ENCODE peak calls at places on chromosomes 7 and 10, in four cellular contexts. F, R, N and A are unnamed samples.

GRCh38 chr10:124035306-124035927 is 58.0 kb downstream of the CHST15 start:
- DNase-seq in R (no peak), N (no peak), F (no peak), A (no peak)

GRCh38 chr7:140197218-140197890 is 20.6 kb upstream of the KDM7A start:
- DNase-seq in N (no peak), F (no peak), R (no peak), A (no peak)

GRCh38 chr10:74500026-74500704 is 326.2 kb upstream of the KAT6B start:
- DNase-seq in F (no peak), R (no peak), N (no peak), A (no peak)

GRCh38 chr10:93872776-93873175 is 21.0 kb upstream of the SLC35G1 start:
- DNase-seq in R (no peak), F (no peak), N (no peak), A (no peak)

GRCh38 chr10:97277551-97277950 is 14.9 kb downstream of the ARHGAP19 start:
- DNase-seq in F (no peak), N (no peak), R (no peak), A (no peak)

GRCh38 chr7:47827321-47827720 is 120.9 kb downstream of the PKD1L1 start:
- DNase-seq in N (no peak), R (no peak), F (no peak), A (no peak)

GRCh38 chr7:11203688-11204087 is 230.0 kb downstream of the PHF14 start:
- DNase-seq in N (no peak), R (no peak), F (no peak), A (no peak)

GRCh38 chr10:43230909-43231522 is 35.8 kb downstream of the RASGEF1A start:
- DNase-seq in R (no peak), N (peak; percentile 29), F (no peak), A (no peak)

GRCh38 chr10:81093056-81093455 is 555.4 kb downstream of the SH2D4B start:
- DNase-seq in R (no peak), N (no peak), F (no peak), A (no peak)

GRCh38 chr7:72249106-72249505 is 163.0 kb downstream of the CALN1 start:
- DNase-seq in R (no peak), N (no peak), F (no peak), A (no peak)

GRCh38 chr7:150342119-150342405 is 633 bp upstream of the RARRES2 start:
- DNase-seq in R (no peak), N (no peak), F (no peak), A (no peak)

GRCh38 chr10:21899736-21900135 is 103.8 kb downstream of the DNAJC1 start:
- DNase-seq in R (no peak), F (no peak), N (no peak), A (no peak)

GRCh38 chr7:21704362-21704761 is 161.5 kb downstream of the DNAH11 start:
- DNase-seq in N (no peak), R (no peak), F (no peak), A (no peak)

GRCh38 chr10:102410427-102411073 is 8.0 kb downstream of the PSD start:
- DNase-seq in N (peak; percentile 60), R (no peak), F (peak; percentile 31), A (no peak)

GRCh38 chr10:117740696-117741222 is 198.2 kb downstream of the EMX2 start:
- DNase-seq in N (no peak), R (no peak), F (no peak), A (no peak)

GRCh38 chr7:155371884-155372781 is 74.5 kb downstream of the INSIG1 start:
- DNase-seq in R (no peak), F (no peak), N (no peak), A (no peak)

GRCh38 chr7:130901209-130901783 is 167.3 kb upstream of the KLF14 start:
- DNase-seq in F (peak; percentile 96), R (peak; percentile 86), N (no peak), A (peak; percentile 48)

GRCh38 chr10:98338318-98338717 is 70.3 kb upstream of the LOXL4 start:
- DNase-seq in F (no peak), N (no peak), R (no peak), A (no peak)

GRCh38 chr10:48478980-48479811 is 125.7 kb downstream of the ARHGAP22 start:
- DNase-seq in F (no peak), R (no peak), N (no peak), A (no peak)

GRCh38 chr10:78372806-78373205 is 339.1 kb downstream of the RPS24 start:
- DNase-seq in N (no peak), R (no peak), F (no peak), A (no peak)

GRCh38 chr10:18793951-18794350 is 134.7 kb downstream of the ARL5B start:
- DNase-seq in F (peak; percentile 20), N (no peak), R (peak; percentile 14), A (no peak)

GRCh38 chr10:97714401-97715258 is 1.1 kb downstream of the MARVELD1 start:
- DNase-seq in R (no peak), F (peak; percentile 82), N (no peak), A (no peak)

GRCh38 chr7:27187702-27188665 is 3.0 kb upstream of the HOXA11 start:
- DNase-seq in R (no peak), F (no peak), N (peak; percentile 29), A (no peak)

GRCh38 chr10:118471863-118472262 is 123.6 kb downstream of the PRLHR start:
- DNase-seq in R (no peak), F (peak; percentile 62), N (no peak), A (no peak)

GRCh38 chr7:148699024-148699771 is 495 bp downstream of the CUL1 start:
- DNase-seq in F (peak; percentile 63), N (peak; percentile 83), R (peak; percentile 26), A (no peak)

GRCh38 chr7:158010956-158011698 is 576.5 kb downstream of the PTPRN2 start:
- DNase-seq in N (no peak), R (no peak), F (no peak), A (no peak)